ENCODE peak calls at places on chromosomes 3 and 15, in five cellular contexts. M, O, N, V and G are unnamed samples.

GRCh38 chr15:41886741-41887140 is 7.1 kb downstream of the SPTBN5 start:
- DNase-seq in M (no peak), O (no peak), N (no peak), V (no peak), G (no peak)

GRCh38 chr3:40846466-40846865 is 321.7 kb downstream of the ZNF621 start:
- DNase-seq in M (no peak), O (peak; percentile 37), N (no peak), V (no peak), G (no peak)

GRCh38 chr3:156535162-156535627 is 19.7 kb downstream of the SSR3 start:
- DNase-seq in M (peak; percentile 71), O (peak; percentile 89), N (peak; percentile 82), V (no peak), G (no peak)

GRCh38 chr3:21645121-21645897 is 105.7 kb downstream of the ZNF385D start:
- DNase-seq in M (peak; percentile 16), O (peak; percentile 79), N (peak; percentile 86), V (no peak), G (no peak)

GRCh38 chr3:188421151-188421821 is 267.3 kb downstream of the LPP start:
- DNase-seq in M (no peak), O (no peak), N (no peak), V (no peak), G (no peak)

GRCh38 chr15:60373745-60374144 is 24.0 kb downstream of the ANXA2 start:
- DNase-seq in M (no peak), O (no peak), N (no peak), V (no peak), G (no peak)

GRCh38 chr3:51721062-51721745 is 14.3 kb downstream of the GRM2 start:
- DNase-seq in M (no peak), O (no peak), N (no peak), V (no peak), G (no peak)

GRCh38 chr3:98980915-98981596 is 79.6 kb upstream of the DCBLD2 start:
- DNase-seq in M (no peak), O (no peak), N (no peak), V (no peak), G (no peak)

GRCh38 chr3:134462236-134463059 is 23.3 kb downstream of the ANAPC13 start:
- DNase-seq in M (no peak), O (no peak), N (no peak), V (no peak), G (no peak)

GRCh38 chr3:82509106-82509842 is 747.8 kb upstream of the GBE1 start:
- DNase-seq in M (no peak), O (no peak), N (peak; percentile 53), V (no peak), G (no peak)

GRCh38 chr3:71425491-71426071 is 157.9 kb downstream of the FOXP1 start:
- DNase-seq in M (no peak), O (no peak), N (no peak), V (no peak), G (no peak)

GRCh38 chr3:49673715-49674490 is at the start of gene APEH:
- DNase-seq in M (peak; percentile 95), O (peak; percentile 99), N (peak; percentile 98), V (peak; percentile 93), G (peak; percentile 93)

GRCh38 chr3:127748754-127749327 is 73.5 kb downstream of the MGLL start:
- DNase-seq in M (no peak), O (no peak), N (no peak), V (no peak), G (no peak)

GRCh38 chr15:91110407-91110806 is 10.3 kb downstream of the SV2B start:
- DNase-seq in M (no peak), O (no peak), N (no peak), V (no peak), G (no peak)

GRCh38 chr3:197508511-197508910 is 47.3 kb downstream of the BDH1 start:
- DNase-seq in M (no peak), O (no peak), N (no peak), V (no peak), G (no peak)

GRCh38 chr3:28028554-28028953 is 212.9 kb upstream of the CMC1 start:
- DNase-seq in M (no peak), O (no peak), N (no peak), V (no peak), G (no peak)

GRCh38 chr3:190973760-190974159 is 111.3 kb upstream of the GMNC start:
- DNase-seq in M (no peak), O (no peak), N (no peak), V (no peak), G (no peak)

GRCh38 chr3:154378311-154378710 is 51.7 kb downstream of the GPR149 start:
- DNase-seq in M (no peak), O (no peak), N (no peak), V (no peak), G (no peak)

GRCh38 chr3:120244834-120245225 is 40.2 kb downstream of the GPR156 start:
- DNase-seq in M (no peak), O (no peak), N (no peak), V (no peak), G (no peak)

GRCh38 chr3:126270145-126270811 is 86.9 kb downstream of the KLF15 start:
- DNase-seq in M (peak; percentile 80), O (peak; percentile 88), N (peak; percentile 94), V (no peak), G (no peak)

GRCh38 chr3:50971487-50971924 is 296.8 kb downstream of the DOCK3 start:
- DNase-seq in M (no peak), O (no peak), N (no peak), V (no peak), G (peak; percentile 29)

GRCh38 chr15:67821784-67822451 is 3.4 kb upstream of the SKOR1 start:
- DNase-seq in M (no peak), O (peak; percentile 9), N (peak; percentile 57), V (no peak), G (no peak)

GRCh38 chr3:10515884-10516495 is 10.6 kb upstream of the ATP2B2 start:
- DNase-seq in M (no peak), O (no peak), N (peak; percentile 40), V (peak; percentile 31), G (no peak)

GRCh38 chr15:70802629-70803028 is 39.3 kb upstream of the UACA start:
- DNase-seq in M (no peak), O (peak; percentile 66), N (no peak), V (no peak), G (no peak)

GRCh38 chr3:33111581-33111980 is 2.2 kb upstream of the CRTAP start:
- DNase-seq in M (no peak), O (no peak), N (no peak), V (no peak), G (no peak)

GRCh38 chr15:64642875-64643274 is 132.5 kb downstream of the RBPMS2 start:
- DNase-seq in M (no peak), O (no peak), N (no peak), V (no peak), G (no peak)

GRCh38 chr15:64640146-64640868 is 135.1 kb downstream of the RBPMS2 start:
- DNase-seq in M (no peak), O (no peak), N (no peak), V (no peak), G (no peak)

GRCh38 chr15:64645995-64646394 is 129.4 kb downstream of the RBPMS2 start:
- DNase-seq in M (no peak), O (no peak), N (no peak), V (no peak), G (no peak)

GRCh38 chr15:64647367-64647766 is 128.0 kb downstream of the RBPMS2 start:
- DNase-seq in M (no peak), O (no peak), N (no peak), V (no peak), G (no peak)

DNA sequence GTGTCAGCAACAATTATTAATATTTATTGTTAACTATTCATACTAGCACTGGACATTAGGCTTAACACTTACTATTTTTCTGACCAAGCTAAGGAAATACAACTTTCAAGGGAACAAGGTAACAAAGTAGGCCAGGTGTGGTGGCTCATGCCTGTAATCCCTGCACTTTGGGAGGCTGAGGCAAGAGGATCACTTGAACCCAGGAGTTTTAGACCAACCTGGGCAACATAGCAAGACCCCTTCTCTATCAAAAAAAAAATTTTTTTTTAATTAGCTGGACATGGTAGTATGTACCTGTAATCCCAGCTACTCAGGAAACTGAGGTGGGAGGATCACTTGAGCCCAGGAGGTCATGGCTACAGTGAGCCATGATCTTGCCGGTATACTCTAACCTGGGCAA is 131.7 kb downstream of the RBPMS2 start:
- DNase-seq in M (no peak), O (no peak), N (no peak), V (no peak), G (no peak)
- H3K9me3 ChIP-seq in M (no peaks in the 10 kb centered on the region), O (no peaks in the 10 kb centered on the region), N (no peaks in the 10 kb centered on the region), V (no peaks in the 10 kb centered on the region), G (no peaks in the 10 kb centered on the region)

DNA sequence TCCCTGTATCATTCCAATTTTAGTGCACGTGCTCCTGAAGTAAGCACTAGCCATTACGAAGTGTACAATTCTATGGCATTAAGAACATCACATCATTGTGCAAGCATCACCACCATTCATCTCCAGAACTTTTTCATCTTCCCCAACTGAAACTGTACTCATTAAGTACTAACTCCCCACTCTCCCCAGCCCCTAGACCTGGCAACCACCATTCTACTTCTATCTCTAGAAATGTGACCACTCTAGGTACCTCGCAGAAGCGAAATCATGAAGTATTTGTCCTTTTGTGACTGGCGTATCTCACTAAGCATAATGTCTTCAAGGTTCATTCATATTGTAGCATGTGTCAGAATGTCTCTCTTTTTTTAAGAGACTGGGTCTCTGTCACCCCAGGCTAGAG is 11.4 kb downstream of the PPP1R2 start:
- DNase-seq in M (no peak), O (no peak), N (no peak), V (no peak), G (no peak)
- H3K4me1 ChIP-seq in M (peaks cover 3% of the 10 kb centered on the region), O (peaks cover 32% of the 10 kb centered on the region), N (peaks cover 3% of the 10 kb centered on the region), V (no peaks in the 10 kb centered on the region), G (no peaks in the 10 kb centered on the region)

GRCh38 chr15:66388576-66388975 is 1.9 kb downstream of the MAP2K1 start:
- DNase-seq in M (no peak), O (no peak), N (no peak), V (no peak), G (no peak)

GRCh38 chr15:66389859-66390382 is 3.2 kb downstream of the MAP2K1 start:
- DNase-seq in M (no peak), O (no peak), N (no peak), V (no peak), G (no peak)

GRCh38 chr15:66388057-66388363 is 1.3 kb downstream of the MAP2K1 start:
- DNase-seq in M (no peak), O (no peak), N (no peak), V (no peak), G (no peak)

GRCh38 chr15:66390670-66391069 is 4.0 kb downstream of the MAP2K1 start:
- DNase-seq in M (no peak), O (no peak), N (no peak), V (no peak), G (no peak)

GRCh38 chr15:66389098-66389858 is 2.6 kb downstream of the MAP2K1 start:
- DNase-seq in M (no peak), O (no peak), N (no peak), V (no peak), G (no peak)
- H3K27ac ChIP-seq in M (no peak overlapping the region), O (no peak overlapping the region), N (no peak overlapping the region), V (no peak overlapping the region), G (no peak overlapping the region)

DNA sequence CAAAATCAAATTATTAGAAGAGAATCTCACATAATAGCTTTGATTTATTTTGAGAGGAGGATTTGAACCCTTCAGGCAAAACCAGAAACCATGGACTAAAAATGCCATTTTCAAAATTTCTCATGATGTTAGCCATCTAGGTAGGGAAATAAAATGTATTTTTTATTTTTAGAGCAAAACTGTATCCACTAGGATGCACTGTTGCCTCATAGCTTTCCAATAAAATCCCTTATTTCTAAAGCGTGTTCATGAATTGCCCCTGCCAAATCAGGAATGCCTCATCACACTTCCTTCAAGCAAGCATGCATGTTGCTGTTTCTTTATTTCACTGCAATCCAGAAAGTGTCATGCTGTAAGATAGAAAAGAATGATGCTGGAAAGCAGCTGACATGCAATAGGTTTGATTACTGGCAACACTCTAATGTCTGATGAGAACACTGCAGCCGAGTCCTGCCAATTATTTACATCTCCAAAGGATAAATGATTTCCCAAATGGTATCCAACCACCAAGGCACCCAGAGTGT is 239.5 kb downstream of the CHL1 start:
- DNase-seq in M (no peak), O (no peak), N (no peak), V (no peak), G (no peak)
- H3K9me3 ChIP-seq in M (no peaks in the 10 kb centered on the region), O (no peaks in the 10 kb centered on the region), N (no peaks in the 10 kb centered on the region), V (no peaks in the 10 kb centered on the region), G (peaks cover 1% of the 10 kb centered on the region)